ENCODE peak calls at places on chromosomes 6 and 20, in four cellular contexts. One of them, this sample, is unnamed.

GRCh38 chr20:707711-708110 is 32.1 kb upstream of the SCRT2 start:
- DNase-seq in lower lobe of right lung: no peak
- DNase-seq in naive B cell: no peak
- DNase-seq in Panc1: no peak
- DNase-seq in this sample: no peak

GRCh38 chr6:96923871-96924493 is 546 bp upstream of the KLHL32 start:
- DNase-seq in lower lobe of right lung: no peak
- DNase-seq in naive B cell: no peak
- DNase-seq in Panc1: no peak
- DNase-seq in this sample: no peak

GRCh38 chr6:15681946-15682345 is 19.1 kb upstream of the DTNBP1 start:
- DNase-seq in lower lobe of right lung: no peak
- DNase-seq in naive B cell: no peak
- DNase-seq in Panc1: no peak
- DNase-seq in this sample: no peak

GRCh38 chr20:62668441-62669027 is 26.2 kb downstream of the SLCO4A1 start:
- DNase-seq in lower lobe of right lung: no peak
- DNase-seq in naive B cell: no peak
- DNase-seq in Panc1: peak; percentile 30
- DNase-seq in this sample: peak; percentile 24

GRCh38 chr6:30990422-30991086 is 7.0 kb downstream of the MUC21 start:
- DNase-seq in lower lobe of right lung: no peak
- DNase-seq in naive B cell: no peak
- DNase-seq in Panc1: no peak
- DNase-seq in this sample: peak; percentile 14

GRCh38 chr6:151494235-151494950 is 576 bp downstream of the CCDC170 start:
- DNase-seq in lower lobe of right lung: peak; percentile 77
- DNase-seq in naive B cell: peak; percentile 11
- DNase-seq in Panc1: no peak
- DNase-seq in this sample: peak; percentile 8

GRCh38 chr6:33442283-33442682 is 12.1 kb upstream of the ZBTB9 start:
- DNase-seq in lower lobe of right lung: no peak
- DNase-seq in naive B cell: no peak
- DNase-seq in Panc1: no peak
- DNase-seq in this sample: no peak

GRCh38 chr20:9615766-9616454 is 101.5 kb downstream of the LAMP5 start:
- DNase-seq in lower lobe of right lung: no peak
- DNase-seq in naive B cell: peak; percentile 12
- DNase-seq in Panc1: no peak
- DNase-seq in this sample: peak; percentile 86

GRCh38 chr6:142542704-142543233 is 241.0 kb downstream of the ADGRG6 start:
- DNase-seq in lower lobe of right lung: no peak
- DNase-seq in naive B cell: no peak
- DNase-seq in Panc1: no peak
- DNase-seq in this sample: no peak

GRCh38 chr6:126258150-126258549 is 81.8 kb upstream of the CENPW start:
- DNase-seq in lower lobe of right lung: no peak
- DNase-seq in naive B cell: no peak
- DNase-seq in Panc1: no peak
- DNase-seq in this sample: no peak

This sample was measured in OCI-LY7.